ENCODE peak calls at places on chromosomes 16 and 17, in nine cellular contexts. O is fibroblast of lung; W is left lung; B is astrocyte; K is esophagus squamous epithelium; Z is mucosa of descending colon; C is naive thymus-derived CD4-positive, alpha-beta T cell; A is uterus; Q is aorta. F is an unnamed sample. For H3K4me1 and H3K9me3, the result is how much of the 10 kb centered on the place peaks cover.

GRCh38 chr17:67520916-67521772 is 144.1 kb downstream of the PITPNC1 start:
- DNase-seq in C (no peak), Q (no peak), Z (no peak), B (no peak), K (no peak), W (no peak), O (no peak), A (no peak), F (no peak)

GRCh38 chr16:55056585-55057520 is 126.2 kb downstream of the IRX5 start:
- DNase-seq in C (no peak), Q (no peak), B (no peak), A (no peak), Z (peak), W (no peak), K (no peak), O (peak), F (no peak)

GRCh38 chr17:27282054-27282501 is 11.8 kb upstream of the WSB1 start:
- DNase-seq in A (peak), Z (no peak), K (no peak), C (no peak), B (peak), Q (no peak), O (peak), W (no peak), F (no peak)

GRCh38 chr16:59440-60059 is 5.9 kb downstream of the SNRNP25 start:
- DNase-seq in K (no peak), C (no peak), Z (no peak), B (no peak), A (no peak), O (no peak), Q (no peak), W (no peak), F (no peak)

GRCh38 chr16:17362946-17363345 is 107.8 kb downstream of the XYLT1 start:
- DNase-seq in O (no peak), W (no peak), A (no peak), C (no peak), Z (no peak), Q (no peak), K (no peak), B (no peak), F (no peak)

GRCh38 chr17:8944083-8944482 is 21.4 kb downstream of the PIK3R5 start:
- DNase-seq in A (no peak), K (no peak), B (no peak), C (no peak), O (no peak), W (no peak), Q (no peak), Z (no peak), F (no peak)

GRCh38 chr16:508884-509736 is 18.4 kb upstream of the CAPN15 start:
- DNase-seq in Z (peak), B (no peak), C (no peak), W (no peak), O (no peak), A (no peak), Q (no peak), K (no peak), F (no peak)

GRCh38 chr17:58121925-58122324 is 26.3 kb upstream of the OR4D1 start:
- DNase-seq in C (peak), O (peak), Z (peak), A (no peak), Q (no peak), B (peak), K (no peak), W (no peak), F (peak)

GRCh38 chr17:21573961-21574610 is 118.2 kb upstream of the KCNJ18 start:
- DNase-seq in O (peak), C (peak), Z (peak), K (no peak), B (no peak), A (peak), W (peak), Q (peak), F (peak)

GRCh38 chr17:72274632-72275031 is 153.8 kb downstream of the SOX9 start:
- DNase-seq in C (no peak), Z (no peak), A (no peak), O (no peak), B (no peak), W (no peak), Q (no peak), K (no peak), F (no peak)

GRCh38 chr16:47204736-47205499 is 61.2 kb upstream of the NETO2 start:
- DNase-seq in Z (no peak), B (no peak), C (no peak), O (no peak), K (no peak), A (no peak), Q (no peak), W (no peak), F (no peak)

GRCh38 chr16:30482366-30482765 is 9.8 kb downstream of the ITGAL start:
- DNase-seq in B (no peak), C (no peak), Q (no peak), Z (no peak), A (no peak), K (no peak), O (no peak), W (no peak), F (no peak)

GRCh38 chr16:89531821-89532526 is 23.8 kb downstream of the SPG7 start:
- DNase-seq in B (no peak), A (no peak), C (no peak), Q (no peak), Z (no peak), W (no peak), K (no peak), O (no peak), F (no peak)

GRCh38 chr17:54971147-54971546 is 2.6 kb downstream of the STXBP4 start:
- DNase-seq in A (no peak), O (no peak), Q (no peak), B (no peak), W (no peak), K (no peak), Z (no peak), C (no peak), F (no peak)

GRCh38 chr17:81127133-81127455 is 38.2 kb upstream of the PVALEF start:
- DNase-seq in W (no peak), K (no peak), O (no peak), Q (no peak), B (no peak), C (no peak), A (no peak), Z (no peak), F (no peak)

GRCh38 chr17:81127526-81128177 is 37.7 kb upstream of the PVALEF start:
- DNase-seq in Q (no peak), C (no peak), Z (no peak), O (no peak), A (no peak), B (no peak), W (no peak), K (no peak), F (no peak)

GRCh38 chr17:81128774-81129173 is 36.5 kb upstream of the PVALEF start:
- DNase-seq in C (no peak), B (no peak), O (no peak), K (no peak), Z (no peak), W (no peak), A (no peak), Q (no peak), F (no peak)

GRCh38 chr17:81129289-81129688 is 36.0 kb upstream of the PVALEF start:
- DNase-seq in B (no peak), K (no peak), O (no peak), Q (no peak), Z (no peak), W (no peak), C (no peak), A (no peak), F (no peak)

DNA sequence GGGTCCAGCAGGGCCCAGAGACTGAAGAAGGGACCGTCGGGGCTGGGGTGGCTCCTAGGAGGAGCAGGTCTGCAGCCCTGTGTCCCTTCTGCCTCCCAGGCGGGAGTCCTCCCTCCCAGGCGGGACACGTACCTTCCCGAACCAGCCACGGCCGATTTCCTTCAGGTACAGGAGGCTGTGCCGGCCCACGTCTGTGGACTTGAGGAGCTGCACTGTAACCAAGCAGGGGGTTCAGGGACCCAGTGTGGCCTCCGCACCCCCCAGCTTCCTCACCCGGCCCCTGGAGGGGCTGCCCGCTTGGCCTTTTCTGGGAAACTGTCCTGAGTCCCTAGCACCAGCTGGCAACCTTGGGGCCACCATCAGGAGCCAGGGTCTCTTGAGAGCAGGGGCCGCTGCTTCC is 37.0 kb upstream of the PVALEF start:
- DNase-seq in Q (no peak), B (no peak), O (no peak), A (no peak), C (no peak), Z (no peak), K (no peak), W (no peak), F (no peak)
- H3K4me1 ChIP-seq in Q (under half), B (under half), O (under half), A (under half), C (under half), Z (under half), K (under half), W (under half), F (under half)

GRCh38 chr17:12089809-12090384 is 69.2 kb downstream of the MAP2K4 start:
- DNase-seq in C (no peak), B (peak), O (peak), K (no peak), W (no peak), A (no peak), Q (no peak), Z (no peak), F (no peak)
- H3K9me3 ChIP-seq in C (under half), B (under half), O (under half), K (under half), W (under half), A (under half), Q (under half), Z (under half), F (under half)

GRCh38 chr17:5888811-5889210 is 181.4 kb upstream of the WSCD1 start:
- DNase-seq in K (no peak), O (peak), Q (no peak), A (no peak), Z (no peak), B (peak), W (no peak), C (no peak), F (no peak)

GRCh38 chr17:5896215-5896614 is 174.0 kb upstream of the WSCD1 start:
- DNase-seq in B (no peak), W (no peak), A (no peak), Q (no peak), C (no peak), Z (no peak), O (no peak), K (no peak), F (no peak)

GRCh38 chr17:5893741-5894140 is 176.4 kb upstream of the WSCD1 start:
- DNase-seq in O (no peak), Z (no peak), B (no peak), K (no peak), Q (no peak), C (no peak), W (no peak), A (no peak), F (no peak)

GRCh38 chr17:5897320-5897911 is 172.8 kb upstream of the WSCD1 start:
- DNase-seq in O (peak), Q (no peak), A (no peak), W (no peak), B (peak), C (no peak), Z (no peak), K (no peak), F (no peak)

GRCh38 chr17:5892897-5893656 is 177.1 kb upstream of the WSCD1 start:
- DNase-seq in K (no peak), B (no peak), Z (no peak), O (no peak), Q (no peak), C (no peak), W (no peak), A (no peak), F (no peak)
- H3K4me1 ChIP-seq in K (under half), B (under half), Z (under half), O (under half), Q (under half), C (under half), W (under half), A (under half), F (under half)

DNA sequence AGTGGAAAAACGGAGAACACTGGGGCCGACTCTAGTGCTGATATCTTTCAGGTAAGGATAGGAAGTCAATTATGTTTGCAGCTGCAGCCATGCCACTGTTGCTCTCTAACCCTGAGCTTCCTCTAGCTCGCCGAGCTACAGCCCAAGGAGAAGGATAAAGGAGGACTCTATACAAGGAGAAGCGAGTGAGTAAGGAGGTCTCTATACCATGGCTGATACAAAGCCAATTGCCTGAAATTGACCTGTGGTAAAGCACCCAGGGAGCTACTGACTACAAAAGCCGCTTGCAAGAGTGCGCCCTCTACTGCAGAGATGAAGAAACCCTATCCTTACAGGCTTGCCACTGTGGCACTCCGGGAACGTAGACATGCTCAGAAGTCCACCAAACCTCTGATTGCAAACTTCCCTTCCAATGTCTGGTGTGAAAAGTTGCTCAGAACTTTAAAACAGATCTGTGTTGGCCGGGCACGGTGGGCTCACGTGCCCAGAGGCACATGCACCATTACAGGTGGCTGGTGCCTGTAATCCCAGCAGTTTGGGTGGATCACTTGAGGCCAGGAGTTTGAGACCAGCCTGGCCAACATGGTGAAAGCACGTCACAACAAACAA is 10.8 kb upstream of the SLC46A1 start:
- DNase-seq in B (peak), K (no peak), C (peak), Q (peak), W (peak), O (peak), A (no peak), Z (peak), F (peak)
- H3K9me3 ChIP-seq in B (under half), K (under half), C (under half), Q (under half), W (under half), O (under half), A (under half), Z (under half), F (under half)

GRCh38 chr16:23857256-23857891 is 21.6 kb downstream of the PRKCB start:
- DNase-seq in O (no peak), A (peak), Z (no peak), K (no peak), C (no peak), B (no peak), Q (no peak), W (no peak), F (no peak)
- H3K4me1 ChIP-seq in O (under half), A (under half), Z (under half), K (under half), C (under half), B (under half), Q (under half), W (half or more), F (half or more)

GRCh38 chr16:35744716-35745115 is 2285.3 kb downstream of the TP53TG3F start:
- DNase-seq in A (no peak), O (no peak), Q (no peak), C (no peak), K (no peak), W (no peak), B (no peak), Z (no peak), F (no peak)
- H3K9me3 ChIP-seq in A (under half), O (under half), Q (under half), C (half or more), K (under half), W (half or more), B (under half), Z (half or more), F (under half)

GRCh38 chr16:57026778-57027062 is 37.4 kb downstream of the NLRC5 start:
- DNase-seq in Z (no peak), A (no peak), K (no peak), O (no peak), C (no peak), Q (peak), B (no peak), W (no peak), F (no peak)
- H3K4me1 ChIP-seq in Z (under half), A (under half), K (under half), O (under half), C (half or more), Q (under half), B (under half), W (under half), F (half or more)

GRCh38 chr17:49944451-49944850 is 24.5 kb upstream of the DLX4 start:
- DNase-seq in K (no peak), O (no peak), Z (no peak), W (no peak), A (no peak), Q (no peak), B (no peak), C (no peak), F (no peak)

GRCh38 chr17:49942918-49943317 is 26.1 kb upstream of the DLX4 start:
- DNase-seq in Z (no peak), Q (no peak), W (no peak), O (no peak), A (no peak), K (no peak), C (no peak), B (no peak), F (no peak)

GRCh38 chr17:49939318-49939717 is 29.7 kb upstream of the DLX4 start:
- DNase-seq in Z (no peak), K (no peak), C (no peak), Q (no peak), W (no peak), B (no peak), O (no peak), A (no peak), F (no peak)

GRCh38 chr17:49946208-49946607 is 22.8 kb upstream of the DLX4 start:
- DNase-seq in K (no peak), W (no peak), Z (no peak), O (no peak), Q (no peak), B (no peak), C (no peak), A (no peak), F (no peak)

DNA sequence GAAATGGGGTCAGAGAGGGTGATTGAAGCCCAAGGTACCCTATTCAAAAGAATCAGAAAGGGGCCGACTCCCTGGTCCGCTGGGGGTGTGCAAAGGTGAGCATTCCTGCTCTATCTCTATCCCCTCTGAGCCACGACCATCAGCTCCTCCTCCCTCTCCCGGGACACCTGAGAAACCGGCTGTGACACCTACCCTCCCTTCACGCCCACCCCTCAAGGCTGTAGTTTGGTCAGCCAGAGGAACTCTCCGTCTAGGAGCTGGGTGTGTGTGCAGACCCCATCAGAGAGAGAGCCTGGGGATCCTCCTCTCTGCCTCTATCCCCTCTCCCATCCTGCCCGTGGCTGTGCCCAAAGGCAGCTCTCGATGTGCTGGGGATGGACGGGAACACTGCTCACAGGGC is 27.6 kb upstream of the DLX4 start:
- DNase-seq in K (no peak), B (no peak), A (no peak), C (no peak), W (no peak), Z (no peak), Q (no peak), O (no peak), F (no peak)
- H3K9me3 ChIP-seq in K (under half), B (under half), A (under half), C (under half), W (under half), Z (under half), Q (under half), O (under half), F (under half)

F was measured in CD4-positive, alpha-beta memory T cell.